ENCODE peak calls at places on chromosome 4, in seven cellular contexts. O is RWPE1, C is neural crest cell, N is colonic mucosa, S is Calu3, H is HFF-Myc, G is HCT116. U is an unnamed sample.

GRCh38 chr4:91963489-91963888 is 340.3 kb upstream of the GRID2 start:
- DNase-seq in O (peak; percentile 3), N (no peak), C (no peak), G (no peak), H (no peak), S (no peak), U (no peak)

GRCh38 chr4:113952452-113953029 is 26.9 kb downstream of the ARSJ start:
- DNase-seq in S (peak; percentile 48), H (no peak), G (peak; percentile 64), N (peak; percentile 55), O (peak; percentile 35), C (peak; percentile 45), U (peak; percentile 38)

GRCh38 chr4:23728393-23728792 is 161.5 kb downstream of the PPARGC1A start:
- DNase-seq in G (no peak), S (no peak), C (no peak), H (peak; percentile 26), N (no peak), O (peak; percentile 34), U (no peak)

GRCh38 chr4:105197777-105198176 is 51.1 kb downstream of the TET2 start:
- DNase-seq in G (no peak), O (no peak), H (no peak), C (no peak), S (no peak), N (no peak), U (no peak)

GRCh38 chr4:111788046-111788642 is 357.1 kb upstream of the FAM241A start:
- DNase-seq in G (no peak), N (no peak), O (no peak), C (no peak), S (no peak), H (no peak), U (no peak)

GRCh38 chr4:148834804-148835598 is 392.8 kb upstream of the NR3C2 start:
- DNase-seq in G (no peak), N (no peak), O (no peak), S (peak; percentile 24), H (no peak), C (no peak), U (no peak)

GRCh38 chr4:73311428-73311827 is 52.8 kb upstream of the ANKRD17 start:
- DNase-seq in C (no peak), S (no peak), H (no peak), G (peak; percentile 8), N (no peak), O (peak; percentile 7), U (no peak)

GRCh38 chr4:2825184-2825506 is 18.5 kb upstream of the ADD1 start:
- DNase-seq in O (no peak), H (no peak), S (no peak), C (no peak), G (no peak), N (no peak), U (no peak)

GRCh38 chr4:185139736-185140135 is 3.3 kb upstream of the SLC25A4 start:
- DNase-seq in O (no peak), G (no peak), H (no peak), C (no peak), S (no peak), N (no peak), U (no peak)

GRCh38 chr4:76984788-76985211 is 35.2 kb downstream of the SEPTIN11 start:
- DNase-seq in G (no peak), O (peak; percentile 44), H (peak; percentile 97), S (no peak), N (no peak), C (no peak), U (peak; percentile 38)

GRCh38 chr4:118729287-118730286 is 44.4 kb downstream of the METTL14 start:
- DNase-seq in G (no peak), O (no peak), S (no peak), H (no peak), N (no peak), C (no peak), U (no peak)

GRCh38 chr4:8362483-8362882 is 78.0 kb downstream of the ACOX3 start:
- DNase-seq in S (no peak), C (no peak), H (no peak), O (no peak), N (no peak), G (no peak), U (no peak)

GRCh38 chr4:161929966-161930365 is 233.8 kb downstream of the FSTL5 start:
- DNase-seq in S (no peak), C (no peak), H (peak; percentile 22), O (no peak), G (no peak), N (no peak), U (no peak)

GRCh38 chr4:140595065-140595464 is 26.3 kb upstream of the UCP1 start:
- DNase-seq in H (no peak), S (peak; percentile 39), O (peak; percentile 24), G (peak; percentile 37), C (no peak), N (peak; percentile 33), U (peak; percentile 69)

GRCh38 chr4:139416073-139416673 is 37.7 kb upstream of the RAB33B start:
- DNase-seq in S (peak; percentile 24), C (peak; percentile 9), N (no peak), G (peak; percentile 34), H (peak; percentile 24), O (peak; percentile 25), U (no peak)

GRCh38 chr4:171288816-171289432 is 524.3 kb upstream of the GALNTL6 start:
- DNase-seq in H (no peak), G (no peak), C (no peak), O (no peak), S (no peak), N (no peak), U (no peak)

GRCh38 chr4:20618010-20618409 is 82.2 kb upstream of the PACRGL start:
- DNase-seq in N (no peak), S (no peak), G (no peak), H (no peak), C (no peak), O (no peak), U (no peak)

GRCh38 chr4:77007358-77008230 is 58.0 kb downstream of the SEPTIN11 start:
- DNase-seq in N (no peak), S (peak; percentile 34), H (no peak), G (no peak), C (no peak), O (no peak), U (no peak)

GRCh38 chr4:136687118-136687517 is 845.2 kb downstream of the PCDH18 start:
- DNase-seq in S (no peak), H (no peak), N (no peak), G (no peak), O (no peak), C (no peak), U (no peak)

GRCh38 chr4:8781641-8782040 is 90.0 kb downstream of the HMX1 start:
- DNase-seq in O (no peak), C (no peak), G (no peak), N (no peak), H (no peak), S (no peak), U (no peak)

GRCh38 chr4:159047478-159048165 is 55.3 kb upstream of the RAPGEF2 start:
- DNase-seq in G (no peak), C (no peak), S (peak; percentile 11), O (no peak), N (no peak), H (no peak), U (peak; percentile 12)

GRCh38 chr4:48223633-48224295 is 45.9 kb downstream of the TEC start:
- DNase-seq in H (no peak), G (peak; percentile 39), O (peak; percentile 89), S (peak; percentile 21), C (no peak), N (no peak), U (no peak)

GRCh38 chr4:77599378-77599777 is 6.2 kb upstream of the CXCL13 start:
- DNase-seq in O (peak; percentile 63), G (peak; percentile 53), S (peak; percentile 51), H (no peak), C (peak; percentile 4), N (peak; percentile 24), U (peak; percentile 37)

DNA sequence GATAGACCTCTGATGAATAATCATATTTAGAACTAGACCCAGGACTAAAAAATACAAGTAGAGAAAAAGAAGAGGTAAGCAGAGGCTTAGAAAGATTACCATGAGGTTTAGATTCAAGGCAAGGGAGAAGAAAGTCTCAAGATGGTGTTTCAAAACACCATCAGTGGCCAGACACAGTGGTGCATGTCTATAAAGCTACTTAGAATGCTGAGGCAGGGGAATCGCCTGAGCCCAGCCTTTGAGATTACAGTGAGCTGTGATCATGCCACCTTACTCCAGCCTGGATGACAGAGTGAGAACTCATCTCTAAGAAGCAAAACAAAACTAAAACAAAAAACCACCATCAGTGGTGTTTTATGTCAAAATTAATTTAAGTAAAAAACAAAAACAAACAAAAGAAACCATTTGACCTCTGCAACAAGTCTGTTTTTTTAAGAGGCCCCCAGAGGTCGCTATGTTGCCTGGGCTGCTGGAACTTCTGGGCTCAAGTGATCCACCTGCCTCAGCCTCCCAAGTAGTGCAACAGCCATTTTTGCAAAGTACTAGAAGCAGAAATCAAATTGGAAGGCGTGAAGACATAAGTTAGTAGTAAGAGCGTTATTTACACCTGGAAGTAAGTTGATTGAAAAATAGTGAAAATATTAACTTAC is 784.3 kb downstream of the ADGRL3 start:
- DNase-seq in O (no peak), C (no peak), N (no peak), S (no peak), H (no peak), G (no peak), U (no peak)
- TF ChIP-seq CTCF in O (no peak), C (no peak), N (no peak), S (no peak), H (no peak), G (no peak), U (peak; percentile 12)

DNA sequence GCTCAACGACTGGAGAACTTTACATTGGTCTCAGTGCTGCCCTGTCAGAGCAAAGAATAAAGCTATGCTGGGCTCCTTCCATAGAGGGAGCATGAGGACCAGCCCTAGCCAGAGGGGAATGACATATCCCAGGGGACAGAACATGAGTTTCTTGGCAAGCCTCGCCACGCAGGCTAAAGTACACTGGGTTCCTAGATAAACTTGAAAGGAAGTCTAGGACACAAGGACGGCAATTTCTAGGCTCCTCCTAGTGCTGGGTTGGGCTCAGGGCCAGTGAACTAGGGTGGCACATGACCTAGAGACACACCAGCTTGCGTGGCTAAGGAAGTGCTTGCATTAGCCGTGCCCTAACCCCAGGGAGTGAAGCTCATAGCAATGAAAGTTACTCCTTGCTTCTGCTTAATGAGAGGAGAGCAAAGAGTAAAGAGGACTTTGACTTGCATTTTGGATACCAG is 141.0 kb downstream of the MAB21L2 start:
- DNase-seq in G (no peak), N (peak; percentile 91), O (peak; percentile 12), H (no peak), C (no peak), S (peak; percentile 28), U (peak; percentile 68)
- TF ChIP-seq CTCF in G (no peak), N (peak; percentile 35), O (no peak), H (no peak), C (no peak), S (no peak), U (peak; percentile 31)

GRCh38 chr4:141675384-141675783 is 39.0 kb downstream of the IL15 start:
- DNase-seq in H (no peak), O (no peak), S (no peak), N (no peak), C (no peak), G (no peak), U (no peak)

GRCh38 chr4:141668200-141668599 is 31.8 kb downstream of the IL15 start:
- DNase-seq in O (no peak), C (no peak), H (no peak), S (no peak), N (no peak), G (no peak), U (no peak)

GRCh38 chr4:141669501-141669900 is 33.1 kb downstream of the IL15 start:
- DNase-seq in O (no peak), G (no peak), C (no peak), H (no peak), S (no peak), N (no peak), U (no peak)
- TF ChIP-seq CTCF in O (no peak), G (no peak), C (no peak), H (no peak), S (no peak), N (no peak), U (no peak)

GRCh38 chr4:131091896-131092295 is 1995.9 kb downstream of the C4orf33 start:
- DNase-seq in N (no peak), O (peak; percentile 3), S (no peak), C (no peak), G (peak; percentile 48), H (peak; percentile 0), U (peak; percentile 5)
- TF ChIP-seq CTCF in N (no peak), O (peak; percentile 69), S (peak; percentile 11), C (peak; percentile 80), G (peak; percentile 51), H (no peak), U (no peak)

U was measured in Caco-2.